ENCODE peak calls at places on chromosomes 7 and 10, in ten cellular contexts. C is fibroblast of lung, E is NB4, I is H9, M is foreskin fibroblast, F is GM23338, Y is uterus, B is fibroblast of pulmonary artery, U is B cell, J is spleen. D is an unnamed sample.

GRCh38 chr7:50497068-50497642 is 47.0 kb upstream of the FIGNL1 start:
- DNase-seq in C (peak; percentile 72), E (peak; percentile 82), I (no peak), M (peak; percentile 42), F (no peak), Y (no peak), B (peak; percentile 86), U (no peak), J (peak; percentile 44), D (no peak)

GRCh38 chr7:24777811-24778210 is 20.5 kb upstream of the GSDME start:
- DNase-seq in C (no peak), E (no peak), I (no peak), M (no peak), F (no peak), Y (no peak), B (no peak), U (no peak), J (no peak), D (no peak)

GRCh38 chr7:149005427-149006344 is 22.6 kb downstream of the PDIA4 start:
- DNase-seq in C (peak; percentile 54), E (peak; percentile 83), I (peak; percentile 81), M (peak; percentile 52), F (peak; percentile 95), Y (peak; percentile 79), B (peak; percentile 79), U (peak; percentile 78), J (peak; percentile 95), D (peak; percentile 65)

GRCh38 chr10:131478398-131478989 is 167.0 kb upstream of the TCERG1L start:
- DNase-seq in C (no peak), E (no peak), I (no peak), M (no peak), F (no peak), Y (no peak), B (no peak), U (no peak), J (no peak), D (no peak)

GRCh38 chr7:104106106-104106505 is 101.7 kb downstream of the ORC5 start:
- DNase-seq in C (peak; percentile 18), E (peak; percentile 18), I (no peak), M (peak; percentile 6), F (no peak), Y (no peak), B (peak; percentile 48), U (no peak), J (no peak), D (no peak)

GRCh38 chr10:119928411-119928810 is 35.9 kb downstream of the SEC23IP start:
- DNase-seq in C (no peak), E (no peak), I (no peak), M (no peak), F (no peak), Y (no peak), B (no peak), U (no peak), J (no peak), D (no peak)

GRCh38 chr10:110010076-110011069 is 2.6 kb downstream of the ADD3 start:
- DNase-seq in C (peak; percentile 53), E (peak; percentile 67), I (no peak), M (no peak), F (no peak), Y (no peak), B (no peak), U (no peak), J (no peak), D (no peak)

GRCh38 chr10:62014510-62014909 is 113.0 kb downstream of the ARID5B start:
- DNase-seq in C (no peak), E (no peak), I (no peak), M (no peak), F (no peak), Y (no peak), B (no peak), U (no peak), J (no peak), D (no peak)

GRCh38 chr10:99760321-99760720 is 22.1 kb upstream of the ABCC2 start:
- DNase-seq in C (no peak), E (no peak), I (no peak), M (no peak), F (no peak), Y (no peak), B (no peak), U (no peak), J (no peak), D (no peak)

GRCh38 chr7:93043393-93043985 is 74.3 kb downstream of the SAMD9 start:
- DNase-seq in C (peak; percentile 93), E (no peak), I (peak; percentile 50), M (peak; percentile 90), F (peak; percentile 76), Y (no peak), B (peak; percentile 83), U (no peak), J (peak; percentile 58), D (no peak)

GRCh38 chr10:121978511-121978910 is 3.5 kb upstream of the NSMCE4A start:
- DNase-seq in C (no peak), E (no peak), I (no peak), M (no peak), F (no peak), Y (no peak), B (no peak), U (no peak), J (no peak), D (no peak)

GRCh38 chr7:104650991-104651680 is 322.7 kb downstream of the LHFPL3 start:
- DNase-seq in C (peak; percentile 14), E (no peak), I (no peak), M (no peak), F (no peak), Y (no peak), B (no peak), U (no peak), J (no peak), D (no peak)

GRCh38 chr7:47942132-47942531 is 6.1 kb downstream of the PKD1L1 start:
- DNase-seq in C (peak; percentile 41), E (no peak), I (no peak), M (no peak), F (peak; percentile 31), Y (no peak), B (peak; percentile 38), U (no peak), J (no peak), D (no peak)

GRCh38 chr10:21528452-21529235 is 3.2 kb upstream of the SKIDA1 start:
- DNase-seq in C (peak; percentile 76), E (no peak), I (no peak), M (no peak), F (no peak), Y (no peak), B (no peak), U (no peak), J (no peak), D (no peak)

GRCh38 chr10:33260403-33261239 is 73.8 kb downstream of the NRP1 start:
- DNase-seq in C (peak; percentile 61), E (no peak), I (no peak), M (no peak), F (no peak), Y (no peak), B (no peak), U (no peak), J (no peak), D (no peak)

GRCh38 chr10:94630017-94630688 is 53.4 kb upstream of the CYP2C18 start:
- DNase-seq in C (peak; percentile 19), E (peak; percentile 53), I (no peak), M (no peak), F (peak; percentile 67), Y (no peak), B (peak; percentile 44), U (no peak), J (no peak), D (no peak)

GRCh38 chr7:6279341-6279740 is 6.9 kb upstream of the CYTH3 start:
- DNase-seq in C (no peak), E (no peak), I (no peak), M (no peak), F (no peak), Y (no peak), B (no peak), U (no peak), J (no peak), D (no peak)

GRCh38 chr7:30282735-30283134 is 1.7 kb upstream of the ZNRF2 start:
- DNase-seq in C (no peak), E (no peak), I (no peak), M (no peak), F (no peak), Y (no peak), B (no peak), U (no peak), J (no peak), D (no peak)
- TF ChIP-seq CTCF in C (no peak), E (no peak), I (no peak), M (no peak), F (no peak), Y (no peak), B (no peak), U (no peak), J (no peak), D (no peak)

GRCh38 chr7:43212921-43213320 is 100.5 kb downstream of the HECW1 start:
- DNase-seq in C (no peak), E (no peak), I (no peak), M (no peak), F (no peak), Y (no peak), B (no peak), U (no peak), J (no peak), D (no peak)

GRCh38 chr7:43211693-43212092 is 99.2 kb downstream of the HECW1 start:
- DNase-seq in C (peak; percentile 66), E (no peak), I (no peak), M (no peak), F (peak; percentile 32), Y (no peak), B (no peak), U (no peak), J (no peak), D (no peak)

GRCh38 chr7:43215061-43215460 is 102.6 kb downstream of the HECW1 start:
- DNase-seq in C (no peak), E (no peak), I (no peak), M (no peak), F (peak; percentile 38), Y (no peak), B (no peak), U (no peak), J (no peak), D (no peak)

GRCh38 chr7:43208189-43208588 is 95.7 kb downstream of the HECW1 start:
- DNase-seq in C (no peak), E (no peak), I (no peak), M (no peak), F (peak; percentile 58), Y (no peak), B (no peak), U (no peak), J (no peak), D (no peak)

GRCh38 chr7:43211276-43211675 is 98.8 kb downstream of the HECW1 start:
- DNase-seq in C (no peak), E (no peak), I (no peak), M (no peak), F (peak; percentile 67), Y (no peak), B (no peak), U (no peak), J (no peak), D (no peak)
- TF ChIP-seq CTCF in C (peak; percentile 7), E (no peak), I (peak; percentile 61), M (no peak), F (peak; percentile 61), Y (no peak), B (no peak), U (no peak), J (no peak), D (no peak)

GRCh38 chr7:75878769-75879596 is at the start of gene RHBDD2:
- DNase-seq in C (peak; percentile 86), E (peak; percentile 95), I (peak; percentile 95), M (peak; percentile 91), F (peak; percentile 94), Y (peak; percentile 97), B (peak; percentile 93), U (peak; percentile 98), J (peak; percentile 98), D (peak; percentile 90)
- TF ChIP-seq CTCF in C (peak; percentile 16), E (no peak), I (peak; percentile 20), M (no peak), F (no peak), Y (no peak), B (no peak), U (peak; percentile 11), J (no peak), D (no peak)

GRCh38 chr10:128316925-128317324 is 190.7 kb upstream of the MKI67 start:
- DNase-seq in C (no peak), E (no peak), I (no peak), M (no peak), F (no peak), Y (no peak), B (no peak), U (no peak), J (no peak), D (no peak)
- TF ChIP-seq CTCF in C (no peak), E (no peak), I (no peak), M (no peak), F (no peak), Y (no peak), B (no peak), U (no peak), J (no peak), D (no peak)